ENCODE peak calls at places on chromosomes 5 and 9, in six cellular contexts. J, T, Q, W, K and Y are unnamed samples.
A peak's percentile ranks its signal among the peaks of the same experiment; 100 is the strongest.

GRCh38 chr9:130240410-130241197 is 25.0 kb upstream of the HMCN2 start:
- DNase-seq in J (peak; percentile 84), T (no peak), Q (peak; percentile 83), W (peak; percentile 77), K (peak; percentile 85), Y (peak; percentile 32)

GRCh38 chr5:122091942-122092600 is 14.0 kb upstream of the LOX start:
- DNase-seq in J (peak; percentile 60), T (no peak), Q (no peak), W (peak; percentile 63), K (peak; percentile 52), Y (no peak)

GRCh38 chr9:88258012-88258411 is 119.7 kb upstream of the SPATA31C2 start:
- DNase-seq in J (peak; percentile 74), T (no peak), Q (no peak), W (peak; percentile 89), K (no peak), Y (no peak)

GRCh38 chr9:127937383-127938297 is at the start of gene DPM2:
- DNase-seq in J (peak; percentile 95), T (no peak), Q (peak; percentile 88), W (peak; percentile 85), K (peak; percentile 94), Y (no peak)

GRCh38 chr5:3309538-3309937 is 286.1 kb upstream of the IRX1 start:
- DNase-seq in J (no peak), T (no peak), Q (no peak), W (peak; percentile 16), K (peak; percentile 9), Y (no peak)

GRCh38 chr5:142888469-142889085 is 118.4 kb downstream of the ARHGAP26 start:
- DNase-seq in J (peak; percentile 51), T (no peak), Q (peak; percentile 28), W (peak; percentile 63), K (peak; percentile 69), Y (no peak)

GRCh38 chr5:98111686-98112085 is 661.8 kb upstream of the RGMB start:
- DNase-seq in J (no peak), T (no peak), Q (no peak), W (no peak), K (no peak), Y (no peak)

GRCh38 chr5:111869681-111870080 is 112.7 kb upstream of the NREP start:
- DNase-seq in J (no peak), T (no peak), Q (no peak), W (no peak), K (no peak), Y (no peak)

GRCh38 chr9:135260776-135261175 is 173.3 kb downstream of the OLFM1 start:
- DNase-seq in J (no peak), T (no peak), Q (no peak), W (no peak), K (no peak), Y (no peak)

GRCh38 chr9:107243757-107244156 is 39.3 kb upstream of the RAD23B start:
- DNase-seq in J (peak; percentile 79), T (no peak), Q (peak; percentile 24), W (peak; percentile 89), K (peak; percentile 54), Y (no peak)

GRCh38 chr5:127754259-127754658 is 51.1 kb downstream of the CCDC192 start:
- DNase-seq in J (no peak), T (no peak), Q (peak; percentile 52), W (peak; percentile 24), K (no peak), Y (no peak)

GRCh38 chr5:140926211-140926902 is at the start of gene PCDHAC1:
- DNase-seq in J (peak; percentile 93), T (no peak), Q (peak; percentile 91), W (peak; percentile 61), K (peak; percentile 99), Y (peak; percentile 1)

GRCh38 chr5:132221781-132222648 is 5.6 kb downstream of the P4HA2 start:
- DNase-seq in J (no peak), T (peak; percentile 79), Q (no peak), W (peak; percentile 35), K (no peak), Y (peak; percentile 62)

GRCh38 chr9:33676746-33677505 is 118.4 kb upstream of the PRSS3 start:
- DNase-seq in J (peak; percentile 69), T (no peak), Q (peak; percentile 60), W (peak; percentile 13), K (peak; percentile 88), Y (no peak)

GRCh38 chr9:79020266-79020665 is 551.5 kb upstream of the TLE4 start:
- DNase-seq in J (no peak), T (no peak), Q (peak; percentile 50), W (no peak), K (no peak), Y (peak; percentile 29)

GRCh38 chr5:38011641-38012188 is 171.9 kb upstream of the GDNF start:
- DNase-seq in J (no peak), T (no peak), Q (no peak), W (no peak), K (no peak), Y (no peak)

GRCh38 chr5:108386345-108387061 is 4.6 kb upstream of the FBXL17 start:
- DNase-seq in J (peak; percentile 68), T (no peak), Q (no peak), W (no peak), K (no peak), Y (no peak)

GRCh38 chr5:56814963-56815656 is at the start of gene MAP3K1:
- DNase-seq in J (peak; percentile 83), T (no peak), Q (peak; percentile 84), W (peak; percentile 80), K (peak; percentile 91), Y (peak; percentile 27)

GRCh38 chr5:114883675-114884074 is 286.0 kb downstream of the TRIM36 start:
- DNase-seq in J (no peak), T (no peak), Q (no peak), W (no peak), K (no peak), Y (no peak)

GRCh38 chr5:131416729-131417128 is 152.9 kb downstream of the CDC42SE2 start:
- DNase-seq in J (no peak), T (no peak), Q (no peak), W (no peak), K (no peak), Y (no peak)

GRCh38 chr5:18114161-18114802 is 480.0 kb downstream of the TAF11L14 start:
- DNase-seq in J (no peak), T (no peak), Q (no peak), W (no peak), K (no peak), Y (no peak)

GRCh38 chr9:87580941-87581438 is 83.3 kb downstream of the DAPK1 start:
- DNase-seq in J (no peak), T (no peak), Q (no peak), W (no peak), K (no peak), Y (no peak)

GRCh38 chr5:132963175-132964104 is at the start of gene AFF4:
- DNase-seq in J (peak; percentile 98), T (peak; percentile 87), Q (peak; percentile 93), W (peak; percentile 94), K (peak; percentile 98), Y (peak; percentile 57)

GRCh38 chr5:57394421-57395210 is 88.0 kb downstream of the ACTBL2 start:
- DNase-seq in J (peak; percentile 14), T (no peak), Q (no peak), W (no peak), K (no peak), Y (no peak)